ENCODE peak calls at places on chromosomes 6 and 20, in seven cellular contexts. P, A, I, B, T, Y and X are unnamed samples.
A peak's percentile ranks its signal among the peaks of the same experiment; 100 is the strongest.

GRCh38 chr20:64232794-64233193 is 22.8 kb upstream of the PCMTD2 start:
- DNase-seq in P (no peak), A (no peak), I (no peak), B (no peak), T (no peak), Y (no peak), X (no peak)

GRCh38 chr6:53979468-53980067 is 131.7 kb upstream of the MLIP start:
- DNase-seq in P (no peak), A (peak; percentile 76), I (peak; percentile 65), B (peak; percentile 60), T (peak; percentile 33), Y (peak; percentile 28), X (no peak)

GRCh38 chr20:49853640-49854039 is 41.0 kb downstream of the SLC9A8 start:
- DNase-seq in P (peak; percentile 45), A (peak; percentile 72), I (peak; percentile 90), B (peak; percentile 78), T (no peak), Y (no peak), X (peak; percentile 79)

GRCh38 chr6:150745896-150746295 is 119.6 kb upstream of the MTHFD1L start:
- DNase-seq in P (no peak), A (no peak), I (no peak), B (no peak), T (no peak), Y (no peak), X (no peak)

GRCh38 chr6:134175532-134176282 is 123.3 kb upstream of the SLC2A12 start:
- DNase-seq in P (no peak), A (peak; percentile 63), I (peak; percentile 85), B (peak; percentile 79), T (no peak), Y (no peak), X (no peak)

GRCh38 chr20:6169251-6169650 is 46.4 kb upstream of the FERMT1 start:
- DNase-seq in P (no peak), A (no peak), I (peak; percentile 11), B (peak; percentile 11), T (no peak), Y (no peak), X (no peak)

GRCh38 chr20:51542033-51542893 is at the start of gene NFATC2:
- DNase-seq in P (no peak), A (peak; percentile 69), I (no peak), B (peak; percentile 78), T (no peak), Y (peak; percentile 41), X (no peak)

GRCh38 chr6:44100088-44100550 is 27.1 kb downstream of the MRPL14 start:
- DNase-seq in P (no peak), A (peak; percentile 53), I (peak; percentile 31), B (peak; percentile 62), T (no peak), Y (peak; percentile 58), X (no peak)

GRCh38 chr6:42952389-42952788 is 8.2 kb upstream of the GNMT start:
- DNase-seq in P (no peak), A (no peak), I (no peak), B (no peak), T (no peak), Y (no peak), X (no peak)

GRCh38 chr6:105437236-105437635 is 34.4 kb upstream of the PREP start:
- DNase-seq in P (no peak), A (no peak), I (no peak), B (no peak), T (no peak), Y (no peak), X (no peak)

GRCh38 chr6:41967312-41968287 is 26.0 kb upstream of the CCND3 start:
- DNase-seq in P (no peak), A (peak; percentile 38), I (peak; percentile 56), B (no peak), T (no peak), Y (no peak), X (peak; percentile 57)

GRCh38 chr6:82875573-82876185 is 190.0 kb downstream of the UBE3D start:
- DNase-seq in P (peak; percentile 37), A (no peak), I (peak; percentile 91), B (no peak), T (peak; percentile 66), Y (no peak), X (peak; percentile 92)

GRCh38 chr6:100096936-100097335 is 102.9 kb upstream of the MCHR2 start:
- DNase-seq in P (no peak), A (no peak), I (no peak), B (no peak), T (no peak), Y (no peak), X (no peak)

GRCh38 chr6:117483004-117483644 is 650 bp downstream of the DCBLD1 start:
- DNase-seq in P (no peak), A (peak; percentile 67), I (peak; percentile 38), B (peak; percentile 79), T (no peak), Y (peak; percentile 68), X (no peak)

GRCh38 chr6:3732345-3733141 is 19.0 kb downstream of the PXDC1 start:
- DNase-seq in P (peak; percentile 63), A (peak; percentile 91), I (peak; percentile 94), B (peak; percentile 90), T (no peak), Y (peak; percentile 80), X (no peak)

GRCh38 chr6:14924126-14925024 is 321.5 kb upstream of the JARID2 start:
- DNase-seq in P (no peak), A (peak; percentile 83), I (no peak), B (peak; percentile 28), T (no peak), Y (no peak), X (no peak)

GRCh38 chr6:141587482-141588266 is 545.1 kb upstream of the GJE1 start:
- DNase-seq in P (peak; percentile 71), A (no peak), I (peak; percentile 11), B (no peak), T (no peak), Y (no peak), X (no peak)

GRCh38 chr6:127933852-127934840 is 33.3 kb upstream of the THEMIS start:
- DNase-seq in P (no peak), A (no peak), I (no peak), B (no peak), T (no peak), Y (no peak), X (no peak)

DNA sequence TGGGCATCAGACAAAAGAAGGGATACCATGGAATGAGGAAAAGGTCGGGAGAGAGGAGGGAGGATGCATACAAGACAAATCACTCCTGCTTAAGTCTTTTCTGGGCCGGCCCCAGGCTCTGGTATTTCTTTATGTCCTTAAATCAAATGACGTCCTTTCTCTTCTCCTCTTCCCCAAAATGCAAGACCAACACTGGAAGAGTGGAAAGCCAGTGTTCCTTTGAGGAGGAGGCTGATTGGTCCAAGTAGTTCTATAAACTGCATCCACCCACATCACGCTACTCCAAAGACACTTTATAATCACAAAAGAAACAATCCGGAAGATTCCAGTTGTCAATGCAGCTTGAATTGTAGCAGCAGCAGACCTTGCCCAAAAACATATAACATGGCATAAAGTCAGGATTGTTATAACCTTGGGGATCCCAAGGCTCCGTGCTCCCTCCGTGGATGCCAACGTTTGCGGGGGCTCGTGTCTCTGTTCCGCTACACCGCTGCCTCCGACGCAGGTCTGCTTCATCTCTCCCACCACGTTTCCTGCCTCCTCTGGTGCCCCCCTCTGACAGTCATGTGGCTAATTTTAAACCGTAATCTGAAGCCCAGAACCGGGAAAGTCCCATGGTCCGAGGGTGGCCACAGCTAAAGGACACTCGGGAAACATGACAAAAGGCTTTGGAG is 47.1 kb downstream of the MCUR1 start:
- DNase-seq in P (no peak), A (peak; percentile 59), I (peak; percentile 60), B (peak; percentile 21), T (no peak), Y (no peak), X (no peak)
- TF ChIP-seq CTCF in P (peak; percentile 19), A (peak; percentile 15), I (peak; percentile 3), B (no peak), T (peak; percentile 13), Y (no peak), X (peak; percentile 20)

GRCh38 chr6:45419574-45420082 is 41.9 kb upstream of the SUPT3H start:
- DNase-seq in P (no peak), A (peak; percentile 86), I (peak; percentile 52), B (peak; percentile 77), T (no peak), Y (peak; percentile 70), X (no peak)
- TF ChIP-seq CTCF in P (peak; percentile 38), A (no peak), I (no peak), B (peak; percentile 56), T (peak; percentile 79), Y (no peak), X (peak; percentile 52)

GRCh38 chr6:71855406-71855805 is 30.9 kb upstream of the RIMS1 start:
- DNase-seq in P (no peak), A (no peak), I (no peak), B (no peak), T (no peak), Y (no peak), X (no peak)

GRCh38 chr6:71852951-71853350 is 33.4 kb upstream of the RIMS1 start:
- DNase-seq in P (no peak), A (peak; percentile 19), I (no peak), B (no peak), T (no peak), Y (peak; percentile 23), X (no peak)

GRCh38 chr6:71851214-71851613 is 35.1 kb upstream of the RIMS1 start:
- DNase-seq in P (no peak), A (no peak), I (no peak), B (no peak), T (no peak), Y (no peak), X (no peak)
- TF ChIP-seq CTCF in P (no peak), A (no peak), I (no peak), B (no peak), T (no peak), Y (no peak), X (no peak)

GRCh38 chr6:129747588-129748112 is 37.7 kb upstream of the ARHGAP18 start:
- DNase-seq in P (no peak), A (no peak), I (no peak), B (no peak), T (no peak), Y (no peak), X (no peak)

GRCh38 chr6:129749749-129750120 is 39.8 kb upstream of the ARHGAP18 start:
- DNase-seq in P (peak; percentile 68), A (no peak), I (peak; percentile 91), B (no peak), T (no peak), Y (no peak), X (no peak)

GRCh38 chr6:129750390-129750789 is 40.4 kb upstream of the ARHGAP18 start:
- DNase-seq in P (no peak), A (no peak), I (peak; percentile 50), B (no peak), T (no peak), Y (no peak), X (no peak)

GRCh38 chr6:129748901-129749748 is 39.1 kb upstream of the ARHGAP18 start:
- DNase-seq in P (peak; percentile 48), A (no peak), I (peak; percentile 84), B (no peak), T (no peak), Y (no peak), X (no peak)

DNA sequence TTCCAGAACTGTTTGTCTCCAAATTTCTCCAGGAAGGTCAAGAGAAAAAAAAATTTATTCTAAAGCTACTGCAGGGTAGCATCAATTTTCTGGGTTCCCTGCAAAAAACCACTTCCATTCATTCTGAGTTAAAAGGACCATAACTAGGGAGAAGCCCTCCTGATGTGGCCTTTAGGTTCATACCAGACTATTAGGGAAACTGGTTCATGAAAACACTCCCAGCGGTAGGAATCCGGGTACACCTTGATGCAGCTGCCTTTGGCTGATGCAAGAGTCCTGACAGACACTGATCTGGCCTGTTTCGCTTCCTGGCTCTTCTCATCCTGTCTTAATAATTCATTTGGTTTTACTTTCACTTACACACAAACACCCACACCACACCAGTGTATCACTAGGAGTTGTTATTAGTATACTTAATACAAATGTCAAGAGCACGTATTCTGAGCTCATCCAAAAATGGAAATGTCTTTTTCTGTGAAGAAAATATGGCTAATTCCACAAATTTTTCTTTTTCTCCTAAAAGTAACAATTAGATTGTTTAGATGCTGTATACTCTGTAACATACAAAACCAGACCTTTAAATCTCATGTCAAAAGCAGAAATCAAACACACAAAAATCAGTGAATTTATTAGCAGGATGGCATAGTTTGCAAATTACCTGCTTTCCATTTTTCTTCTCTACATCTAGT is 38.4 kb upstream of the ARHGAP18 start:
- DNase-seq in P (peak; percentile 20), A (peak; percentile 58), I (peak; percentile 76), B (peak; percentile 37), T (no peak), Y (no peak), X (no peak)
- TF ChIP-seq CTCF in P (no peak), A (no peak), I (peak; percentile 12), B (no peak), T (no peak), Y (no peak), X (no peak)